ENCODE peak calls at places on chromosomes 13 and 19, in eight cellular contexts. U, R, E, I, G, C, B and J are unnamed samples.

GRCh38 chr13:80359459-80360297 is 18.8 kb upstream of the SPRY2 start:
- DNase-seq in C (no peak), G (no peak), R (no peak), U (peak; percentile 64), I (no peak), E (no peak), B (no peak), J (no peak)

GRCh38 chr19:1925544-1925943 is 15.4 kb upstream of the CSNK1G2 start:
- DNase-seq in G (no peak), C (no peak), E (no peak), R (no peak), B (no peak), I (no peak), U (no peak), J (no peak)

GRCh38 chr13:42330991-42331390 is 59.0 kb downstream of the AKAP11 start:
- DNase-seq in B (no peak), U (no peak), C (no peak), R (no peak), E (no peak), G (no peak), I (no peak), J (no peak)

GRCh38 chr13:35992964-35993363 is 138.2 kb downstream of the DCLK1 start:
- DNase-seq in R (no peak), U (no peak), E (no peak), I (no peak), G (no peak), C (no peak), B (no peak), J (no peak)

GRCh38 chr19:39195755-39196154 is 1.0 kb upstream of the NCCRP1 start:
- DNase-seq in U (no peak), R (peak; percentile 37), B (no peak), G (no peak), I (no peak), E (no peak), C (no peak), J (no peak)

GRCh38 chr19:54369082-54369691 is 4.5 kb upstream of the LAIR1 start:
- DNase-seq in I (no peak), G (no peak), B (no peak), R (no peak), C (no peak), E (no peak), U (no peak), J (no peak)

GRCh38 chr19:8233370-8233769 is 24.2 kb downstream of the CERS4 start:
- DNase-seq in C (no peak), U (no peak), B (no peak), G (no peak), E (no peak), I (no peak), R (no peak), J (no peak)

GRCh38 chr13:23871616-23872220 is 17.5 kb downstream of the MIPEP start:
- DNase-seq in B (no peak), R (no peak), E (peak; percentile 23), U (peak; percentile 20), C (no peak), I (no peak), G (no peak), J (no peak)

GRCh38 chr13:49454388-49455015 is 10.4 kb downstream of the SETDB2 start:
- DNase-seq in R (no peak), B (no peak), C (no peak), E (no peak), I (no peak), G (no peak), U (no peak), J (no peak)

GRCh38 chr13:112143046-112143752 is 76.2 kb downstream of the SOX1 start:
- DNase-seq in I (no peak), U (no peak), C (no peak), B (no peak), E (no peak), G (no peak), R (peak; percentile 23), J (no peak)

GRCh38 chr13:80341771-80342271 is 895 bp upstream of the SPRY2 start:
- DNase-seq in G (peak; percentile 76), E (peak; percentile 54), C (peak; percentile 51), R (no peak), B (peak; percentile 54), U (peak; percentile 80), I (peak; percentile 51), J (peak; percentile 57)

GRCh38 chr13:98798849-98799645 is 46.6 kb upstream of the SLC15A1 start:
- DNase-seq in B (no peak), E (no peak), U (no peak), I (no peak), C (no peak), G (no peak), R (no peak), J (peak; percentile 17)

DNA sequence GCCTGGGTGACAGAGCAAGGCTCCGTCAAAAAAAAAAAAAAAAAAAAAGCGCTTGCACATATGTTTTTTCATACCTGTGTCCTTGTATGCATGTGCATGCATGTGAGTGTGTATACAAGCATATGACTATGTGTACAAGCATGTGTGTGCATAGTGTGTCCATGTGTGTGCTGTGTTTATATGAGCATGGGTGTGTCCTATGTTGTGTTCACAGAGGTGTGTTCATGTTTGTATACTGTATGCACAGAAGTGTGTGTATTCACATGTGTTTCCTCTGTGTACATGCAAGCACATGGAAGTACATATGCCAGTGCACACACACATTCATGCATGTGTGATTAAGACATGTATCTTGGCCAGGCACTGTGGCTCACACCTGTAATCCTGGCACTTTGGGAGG is 17.1 kb downstream of the MYO9B start:
- DNase-seq in R (no peak), B (no peak), U (no peak), C (no peak), E (no peak), G (no peak), I (no peak), J (no peak)
- H3K4me1 ChIP-seq in R (peaks cover 22% of the 10 kb centered on the region), B (peaks cover 23% of the 10 kb centered on the region), U (peaks cover 9% of the 10 kb centered on the region), C (peaks cover 52% of the 10 kb centered on the region), E (peaks cover 22% of the 10 kb centered on the region), G (peaks cover 37% of the 10 kb centered on the region), I (no peaks in the 10 kb centered on the region), J (peaks cover 9% of the 10 kb centered on the region)

GRCh38 chr13:113491418-113491883 is 940 bp upstream of the DCUN1D2 start:
- DNase-seq in B (peak; percentile 33), C (peak; percentile 34), R (peak; percentile 37), U (peak; percentile 47), E (peak; percentile 20), I (peak; percentile 49), G (peak; percentile 58), J (peak; percentile 66)

GRCh38 chr13:113488283-113488682 is 2.2 kb downstream of the DCUN1D2 start:
- DNase-seq in R (no peak), E (no peak), C (no peak), B (no peak), G (no peak), I (no peak), U (no peak), J (no peak)

GRCh38 chr13:113489549-113490495 is 689 bp downstream of the DCUN1D2 start:
- DNase-seq in U (peak; percentile 38), R (peak; percentile 38), B (peak; percentile 39), E (no peak), I (no peak), C (no peak), G (no peak), J (peak; percentile 46)

GRCh38 chr13:113490496-113491417 is at the start of gene DCUN1D2:
- DNase-seq in I (peak; percentile 97), E (peak; percentile 90), G (peak; percentile 97), U (peak; percentile 93), R (peak; percentile 95), C (peak; percentile 97), B (peak; percentile 94), J (peak; percentile 95)

DNA sequence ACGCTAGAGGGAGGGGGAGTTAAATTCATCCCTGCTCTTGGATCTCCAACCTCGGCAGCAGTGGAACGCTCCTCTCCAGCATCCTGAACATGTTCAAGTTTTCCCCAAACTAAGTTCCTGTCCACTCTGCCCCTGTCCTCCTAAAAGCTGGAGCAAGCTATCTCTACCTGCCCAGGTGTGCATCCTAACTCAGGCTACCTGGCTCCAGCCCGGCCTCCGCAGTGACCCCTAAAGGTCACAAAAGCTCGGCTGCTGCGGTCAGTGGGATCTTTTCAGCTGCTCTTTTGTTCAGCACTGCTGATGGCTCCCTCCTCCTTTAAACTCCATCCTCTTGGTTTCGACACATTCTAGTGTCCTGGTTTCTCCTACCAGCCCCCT is 1.4 kb downstream of the DCUN1D2 start:
- DNase-seq in I (no peak), R (no peak), G (no peak), U (peak; percentile 16), B (no peak), C (no peak), E (no peak), J (peak; percentile 53)
- TF ChIP-seq CTCF in I (no peak), R (no peak), G (no peak), U (peak; percentile 7), B (no peak), C (no peak), E (no peak), J (no peak)

GRCh38 chr19:46017874-46018675 is 4.8 kb downstream of the PGLYRP1 start:
- DNase-seq in I (no peak), R (no peak), B (no peak), E (no peak), G (no peak), U (no peak), C (no peak), J (no peak)

GRCh38 chr19:46015961-46016425 is 6.9 kb downstream of the PGLYRP1 start:
- DNase-seq in U (peak; percentile 28), C (no peak), I (no peak), B (no peak), R (no peak), G (no peak), E (peak; percentile 30), J (no peak)

GRCh38 chr19:46017095-46017429 is 5.8 kb downstream of the PGLYRP1 start:
- DNase-seq in R (no peak), B (no peak), U (no peak), C (no peak), G (no peak), I (no peak), E (no peak), J (no peak)

GRCh38 chr19:46015080-46015960 is 7.5 kb downstream of the PGLYRP1 start:
- DNase-seq in E (peak; percentile 82), U (peak; percentile 77), B (peak; percentile 83), R (peak; percentile 90), G (peak; percentile 68), C (peak; percentile 54), I (peak; percentile 88), J (peak; percentile 73)

DNA sequence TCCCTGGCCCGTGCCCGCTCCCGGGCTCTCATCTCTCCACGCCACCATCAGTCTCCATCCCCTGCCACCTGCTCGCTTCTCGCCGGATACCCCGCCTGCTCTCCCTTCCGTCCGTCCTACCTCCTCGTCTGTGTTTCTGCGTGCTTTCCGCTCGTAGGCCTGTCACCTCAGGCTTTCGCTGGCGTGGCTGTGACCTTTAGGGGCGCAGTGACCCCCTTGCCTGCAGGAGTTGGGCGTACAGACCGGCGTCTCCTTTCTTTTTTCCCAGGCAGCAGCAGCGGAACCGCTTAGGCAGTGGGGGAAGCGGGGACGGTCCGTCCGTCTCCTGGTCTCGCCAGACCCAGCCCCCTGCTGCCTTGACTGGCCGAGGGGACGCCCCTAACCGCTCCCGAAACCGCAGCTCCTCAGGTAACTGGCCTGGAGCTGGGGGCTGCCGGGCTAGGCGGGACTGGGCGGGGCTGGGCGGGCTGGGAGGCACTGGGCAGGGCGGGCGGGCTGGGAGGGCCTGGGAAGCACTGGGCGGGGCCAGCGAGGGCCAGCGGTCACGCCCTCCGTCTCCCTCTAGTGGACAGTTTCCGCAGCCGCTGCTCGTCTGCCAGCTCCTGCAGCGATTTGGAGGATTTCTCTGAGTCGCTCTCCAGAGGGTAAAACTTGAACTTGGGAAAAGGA is 6.3 kb downstream of the PGLYRP1 start:
- DNase-seq in I (peak; percentile 89), E (peak; percentile 87), U (peak; percentile 92), R (peak; percentile 85), C (peak; percentile 84), B (peak; percentile 87), G (peak; percentile 79), J (peak; percentile 88)
- H3K4me1 ChIP-seq in I (peaks cover 3% of the 10 kb centered on the region), E (peaks cover 20% of the 10 kb centered on the region), U (no peaks in the 10 kb centered on the region), R (peaks cover 27% of the 10 kb centered on the region), C (peaks cover 23% of the 10 kb centered on the region), B (peaks cover 3% of the 10 kb centered on the region), G (peaks cover 12% of the 10 kb centered on the region), J (peaks cover 11% of the 10 kb centered on the region)

GRCh38 chr19:33216198-33216830 is 9.3 kb downstream of the SLC7A10 start:
- DNase-seq in E (no peak), C (no peak), U (no peak), B (no peak), G (no peak), I (no peak), R (no peak), J (no peak)
- TF ChIP-seq CTCF in E (no peak), C (no peak), U (no peak), B (no peak), G (no peak), I (no peak), R (no peak), J (no peak)